ENCODE peak calls at places on chromosome 14, in four cellular contexts. G is fibroblast of mammary gland; R is fibroblast of the conjunctiva; N is stimulated activated CD4-positive, alpha-beta T cell treated with anti-CD3 and anti-CD28 coated beads, Interleukin-2, amount 100 ng/mL, for 24 hours. I is an unnamed sample.

GRCh38 chr14:71783101-71783500 is 149.1 kb upstream of the RGS6 start:
- DNase-seq in R (no peak), G (no peak), N (no peak), I (no peak)

GRCh38 chr14:69373104-69373503 is 25.0 kb downstream of the ERH start:
- DNase-seq in G (no peak), N (no peak), R (no peak), I (no peak)

GRCh38 chr14:68822964-68823363 is 30.1 kb upstream of the ZFP36L1 start:
- DNase-seq in N (no peak), G (no peak), R (no peak), I (no peak)

GRCh38 chr14:72558721-72559120 is 335.2 kb downstream of the DPF3 start:
- DNase-seq in R (peak; percentile 46), G (peak; percentile 86), N (no peak), I (peak; percentile 15)

GRCh38 chr14:105069887-105070759 is 4.9 kb upstream of the GPR132 start:
- DNase-seq in N (peak; percentile 55), R (no peak), G (peak; percentile 60), I (no peak)

GRCh38 chr14:25042362-25043299 is 7.3 kb downstream of the STXBP6 start:
- DNase-seq in N (no peak), G (peak; percentile 73), R (peak; percentile 61), I (peak; percentile 48)

GRCh38 chr14:20652996-20653975 is 11.8 kb upstream of the OR6S1 start:
- DNase-seq in G (peak; percentile 92), R (peak; percentile 85), N (peak; percentile 63), I (no peak)

GRCh38 chr14:36281309-36281708 is 39.1 kb downstream of the MBIP start:
- DNase-seq in G (peak; percentile 10), R (no peak), N (no peak), I (no peak)

GRCh38 chr14:44895716-44896115 is 66.0 kb downstream of the KLHL28 start:
- DNase-seq in R (no peak), G (peak; percentile 80), N (no peak), I (no peak)

GRCh38 chr14:38404100-38404541 is 148.2 kb upstream of the CLEC14A start:
- DNase-seq in N (no peak), R (peak; percentile 46), G (peak; percentile 85), I (no peak)

GRCh38 chr14:80919622-80920021 is 21.9 kb downstream of the CEP128 start:
- DNase-seq in R (no peak), N (no peak), G (no peak), I (no peak)

GRCh38 chr14:51370758-51371386 is 130.8 kb downstream of the TMX1 start:
- DNase-seq in G (peak; percentile 79), R (no peak), N (no peak), I (no peak)

GRCh38 chr14:65238456-65238855 is 136.1 kb upstream of the MAX start:
- DNase-seq in N (no peak), G (peak; percentile 95), R (no peak), I (no peak)

GRCh38 chr14:71606064-71606463 is 326.2 kb upstream of the RGS6 start:
- DNase-seq in N (no peak), R (no peak), G (no peak), I (no peak)